ENCODE peak calls at places on chromosomes 4 and X, in five cellular contexts. Y is GM12864; A is NCI-H1436; H is anterior cingulate cortex; Q is activated CD8-positive, alpha-beta T cell treated with anti-CD3 and anti-CD28 coated beads, Interleukin-2, amount 10 ng/mL, durations not matched to agents 7 days and 5 days. G is an unnamed sample.

GRCh38 chrX:15930585-15930984 is 76.0 kb upstream of the AP1S2 start:
- DNase-seq in Q (no peak), A (no peak), Y (peak), H (no peak), G (peak)

GRCh38 chrX:78119521-78120227 is 15.6 kb downstream of the PGK1 start:
- DNase-seq in Q (no peak), Y (no peak), A (no peak), H (no peak), G (no peak)

GRCh38 chr4:76595435-76595834 is 160.4 kb downstream of the SHROOM3 start:
- DNase-seq in Y (no peak), A (no peak), H (no peak), Q (no peak), G (no peak)

GRCh38 chr4:157713342-157713741 is 459.5 kb downstream of the GASK1B start:
- DNase-seq in Y (no peak), A (no peak), H (no peak), Q (no peak), G (no peak)

GRCh38 chr4:93781198-93781597 is 47.4 kb upstream of the ATOH1 start:
- DNase-seq in A (no peak), Q (no peak), H (no peak), Y (no peak), G (no peak)

GRCh38 chrX:13014111-13015094 is 30.0 kb downstream of the FAM9C start:
- DNase-seq in H (no peak), Q (no peak), Y (no peak), A (no peak), G (no peak)

GRCh38 chrX:1391370-1391706 is 575 bp downstream of the SLC25A6 start:
- DNase-seq in H (no peak), A (no peak), Q (peak), Y (no peak), G (peak)

GRCh38 chr4:122838034-122838433 is 11.4 kb downstream of the FGF2 start:
- DNase-seq in H (no peak), Q (no peak), Y (no peak), A (no peak), G (no peak)

GRCh38 chrX:132452911-132453550 is 35.8 kb downstream of the MBNL3 start:
- DNase-seq in A (no peak), H (no peak), Q (no peak), Y (no peak), G (no peak)

GRCh38 chrX:15714529-15714928 is 23.5 kb upstream of the CA5B start:
- DNase-seq in H (peak), Y (no peak), Q (no peak), A (no peak), G (no peak)

GRCh38 chr4:109749388-109750082 is 19.7 kb upstream of the PLA2G12A start:
- DNase-seq in Y (no peak), H (no peak), A (no peak), Q (no peak), G (no peak)

GRCh38 chr4:11487876-11488545 is 59.3 kb upstream of the HS3ST1 start:
- DNase-seq in A (no peak), Q (no peak), H (no peak), Y (no peak), G (no peak)

GRCh38 chr4:187544461-187545053 is 451.0 kb upstream of the ZFP42 start:
- DNase-seq in Y (no peak), Q (no peak), A (no peak), H (no peak), G (no peak)

GRCh38 chr4:158067646-158068045 is 105.2 kb downstream of the GASK1B start:
- DNase-seq in H (no peak), A (no peak), Y (no peak), Q (no peak), G (no peak)

GRCh38 chrX:44157858-44158257 is 184.7 kb upstream of the NDP start:
- DNase-seq in A (no peak), Q (no peak), H (no peak), Y (no peak), G (no peak)

GRCh38 chr4:136713140-136713539 is 819.2 kb downstream of the PCDH18 start:
- DNase-seq in Q (no peak), A (no peak), Y (no peak), H (no peak), G (no peak)

GRCh38 chr4:46146993-46147392 is 23.1 kb upstream of the GABRG1 start:
- DNase-seq in H (no peak), Y (no peak), A (no peak), Q (no peak), G (no peak)

GRCh38 chr4:93659629-93660028 is 168.9 kb upstream of the ATOH1 start:
- DNase-seq in H (no peak), A (no peak), Q (no peak), Y (no peak), G (no peak)

GRCh38 chrX:104565791-104566687 is at the start of gene IL1RAPL2:
- DNase-seq in A (no peak), H (peak), Y (no peak), Q (peak), G (no peak)

GRCh38 chr4:73311428-73311827 is 52.8 kb upstream of the ANKRD17 start:
- DNase-seq in Y (no peak), Q (no peak), H (no peak), A (no peak), G (no peak)

GRCh38 chrX:129480889-129481288 is 42.4 kb downstream of the SMARCA1 start:
- DNase-seq in A (no peak), H (no peak), Q (no peak), Y (no peak), G (no peak)

GRCh38 chrX:131626681-131627296 is 82.9 kb downstream of the OR13H1 start:
- DNase-seq in H (no peak), Y (no peak), A (no peak), Q (no peak), G (no peak)

GRCh38 chr4:57231781-57232180 is 121.6 kb upstream of the IGFBP7 start:
- DNase-seq in Y (no peak), A (no peak), Q (no peak), H (no peak), G (no peak)

GRCh38 chrX:19659929-19660328 is 144.6 kb upstream of the MAP3K15 start:
- DNase-seq in Q (no peak), H (no peak), Y (no peak), A (no peak), G (no peak)

GRCh38 chr4:110074570-110074969 is 123.8 kb downstream of the ELOVL6 start:
- DNase-seq in Y (no peak), A (no peak), H (no peak), Q (no peak), G (no peak)

GRCh38 chr4:84050014-84050413 is 449.1 kb downstream of the NKX6-1 start:
- DNase-seq in Y (no peak), H (no peak), Q (no peak), A (no peak), G (no peak)

GRCh38 chr4:140238353-140239041 is 84.5 kb upstream of the MAML3 start:
- DNase-seq in Q (no peak), H (peak), A (peak), Y (no peak), G (no peak)

GRCh38 chrX:39827959-39828358 is 269.8 kb downstream of the BCOR start:
- DNase-seq in Y (no peak), Q (no peak), H (no peak), A (peak), G (no peak)

GRCh38 chrX:24426921-24427746 is 38.0 kb upstream of the PDK3 start:
- DNase-seq in Y (no peak), Q (no peak), A (no peak), H (no peak), G (no peak)

GRCh38 chr4:70927502-70928139 is 25.5 kb downstream of the MOB1B start:
- DNase-seq in Y (no peak), Q (peak), A (no peak), H (peak), G (no peak)